ENCODE peak calls at places on chromosomes 7 and 10, in ten cellular contexts. One of them, this sample, is unnamed.

GRCh38 chr10:33612116-33612515 is 277.6 kb upstream of the NRP1 start:
- DNase-seq in CD8-positive, alpha-beta memory T cell: no peak
- DNase-seq in uterus: no peak
- DNase-seq in RWPE1: peak
- DNase-seq in MM.1S: no peak
- DNase-seq in HCT116: no peak
- DNase-seq in psoas muscle: no peak
- DNase-seq in caudate nucleus: no peak
- DNase-seq in PC-3: no peak
- DNase-seq in tibial artery: no peak
- DNase-seq in this sample: peak

GRCh38 chr7:20440472-20441105 is 109.9 kb downstream of the ITGB8 start:
- DNase-seq in CD8-positive, alpha-beta memory T cell: no peak
- DNase-seq in uterus: no peak
- DNase-seq in RWPE1: no peak
- DNase-seq in MM.1S: no peak
- DNase-seq in HCT116: peak
- DNase-seq in psoas muscle: no peak
- DNase-seq in caudate nucleus: no peak
- DNase-seq in PC-3: peak
- DNase-seq in tibial artery: no peak
- DNase-seq in this sample: peak

GRCh38 chr7:83934118-83934734 is 260.4 kb downstream of the SEMA3A start:
- DNase-seq in CD8-positive, alpha-beta memory T cell: no peak
- DNase-seq in uterus: no peak
- DNase-seq in RWPE1: no peak
- DNase-seq in MM.1S: peak
- DNase-seq in HCT116: no peak
- DNase-seq in psoas muscle: no peak
- DNase-seq in caudate nucleus: no peak
- DNase-seq in PC-3: peak
- DNase-seq in tibial artery: no peak
- DNase-seq in this sample: no peak

GRCh38 chr7:100728196-100728595 is 5.2 kb upstream of the ZAN start:
- DNase-seq in CD8-positive, alpha-beta memory T cell: peak
- DNase-seq in uterus: no peak
- DNase-seq in RWPE1: no peak
- DNase-seq in MM.1S: no peak
- DNase-seq in HCT116: no peak
- DNase-seq in psoas muscle: no peak
- DNase-seq in caudate nucleus: no peak
- DNase-seq in PC-3: no peak
- DNase-seq in tibial artery: no peak
- DNase-seq in this sample: no peak

GRCh38 chr7:69283421-69283820 is 314.9 kb upstream of the AUTS2 start:
- DNase-seq in CD8-positive, alpha-beta memory T cell: no peak
- DNase-seq in uterus: peak
- DNase-seq in RWPE1: no peak
- DNase-seq in MM.1S: no peak
- DNase-seq in HCT116: no peak
- DNase-seq in psoas muscle: no peak
- DNase-seq in caudate nucleus: peak
- DNase-seq in PC-3: no peak
- DNase-seq in tibial artery: no peak
- DNase-seq in this sample: no peak

GRCh38 chr7:77329466-77330168 is 86.5 kb downstream of the GSAP start:
- DNase-seq in CD8-positive, alpha-beta memory T cell: no peak
- DNase-seq in uterus: no peak
- DNase-seq in RWPE1: no peak
- DNase-seq in MM.1S: no peak
- DNase-seq in HCT116: no peak
- DNase-seq in psoas muscle: no peak
- DNase-seq in caudate nucleus: no peak
- DNase-seq in PC-3: no peak
- DNase-seq in tibial artery: no peak
- DNase-seq in this sample: no peak

GRCh38 chr10:21020545-21020944 is 123.4 kb upstream of the NEBL start:
- DNase-seq in CD8-positive, alpha-beta memory T cell: no peak
- DNase-seq in uterus: no peak
- DNase-seq in RWPE1: peak
- DNase-seq in MM.1S: peak
- DNase-seq in HCT116: peak
- DNase-seq in psoas muscle: no peak
- DNase-seq in caudate nucleus: no peak
- DNase-seq in PC-3: peak
- DNase-seq in tibial artery: no peak
- DNase-seq in this sample: no peak

GRCh38 chr10:93826355-93826754 is 67.4 kb upstream of the SLC35G1 start:
- DNase-seq in CD8-positive, alpha-beta memory T cell: no peak
- DNase-seq in uterus: no peak
- DNase-seq in RWPE1: no peak
- DNase-seq in MM.1S: peak
- DNase-seq in HCT116: no peak
- DNase-seq in psoas muscle: no peak
- DNase-seq in caudate nucleus: no peak
- DNase-seq in PC-3: no peak
- DNase-seq in tibial artery: no peak
- DNase-seq in this sample: no peak

GRCh38 chr10:44386546-44387052 is 1.7 kb upstream of the CXCL12 start:
- DNase-seq in CD8-positive, alpha-beta memory T cell: no peak
- DNase-seq in uterus: peak
- DNase-seq in RWPE1: peak
- DNase-seq in MM.1S: peak
- DNase-seq in HCT116: no peak
- DNase-seq in psoas muscle: peak
- DNase-seq in caudate nucleus: no peak
- DNase-seq in PC-3: peak
- DNase-seq in tibial artery: peak
- DNase-seq in this sample: no peak

DNA sequence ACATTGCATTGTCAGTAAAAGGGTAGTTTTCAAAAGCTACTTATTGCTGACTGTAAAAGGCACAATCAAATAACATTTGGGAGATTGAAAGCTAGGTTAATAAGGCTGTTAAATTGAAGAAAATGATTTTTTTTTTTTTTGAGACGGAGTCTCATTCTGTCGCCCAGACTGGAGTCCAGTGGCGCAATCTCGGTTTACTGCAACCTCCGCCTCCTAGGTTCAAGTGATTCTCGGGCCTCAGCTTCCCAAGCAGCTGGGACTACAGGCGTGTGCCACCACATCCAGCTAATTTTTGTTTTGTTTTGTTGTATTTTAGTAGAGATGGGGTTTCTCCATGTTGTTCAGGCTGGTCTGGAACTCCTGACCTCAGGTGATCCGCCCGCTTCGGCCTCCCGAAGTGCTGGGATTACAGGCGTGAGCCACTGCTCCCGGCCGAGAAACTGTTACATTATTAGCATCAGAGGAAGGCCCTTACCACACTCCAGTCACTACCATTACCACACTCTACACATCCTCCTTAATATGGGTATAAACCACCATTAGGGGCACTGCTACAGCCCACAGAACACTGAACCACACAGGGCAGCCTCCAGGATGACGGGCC is 1.0 kb downstream of the CYP51A1 start:
- DNase-seq in CD8-positive, alpha-beta memory T cell: no peak
- DNase-seq in uterus: no peak
- DNase-seq in RWPE1: no peak
- DNase-seq in MM.1S: no peak
- DNase-seq in HCT116: no peak
- DNase-seq in psoas muscle: no peak
- DNase-seq in caudate nucleus: no peak
- DNase-seq in PC-3: no peak
- DNase-seq in tibial artery: no peak
- DNase-seq in this sample: no peak
- H3K27ac ChIP-seq in CD8-positive, alpha-beta memory T cell: peak
- H3K27ac ChIP-seq in uterus: peak
- H3K27ac ChIP-seq in RWPE1: peak
- H3K27ac ChIP-seq in MM.1S: peak
- H3K27ac ChIP-seq in HCT116: peak
- H3K27ac ChIP-seq in psoas muscle: peak
- H3K27ac ChIP-seq in caudate nucleus: peak
- H3K27ac ChIP-seq in PC-3: no peak
- H3K27ac ChIP-seq in tibial artery: peak
- H3K27ac ChIP-seq in this sample: peak

DNA sequence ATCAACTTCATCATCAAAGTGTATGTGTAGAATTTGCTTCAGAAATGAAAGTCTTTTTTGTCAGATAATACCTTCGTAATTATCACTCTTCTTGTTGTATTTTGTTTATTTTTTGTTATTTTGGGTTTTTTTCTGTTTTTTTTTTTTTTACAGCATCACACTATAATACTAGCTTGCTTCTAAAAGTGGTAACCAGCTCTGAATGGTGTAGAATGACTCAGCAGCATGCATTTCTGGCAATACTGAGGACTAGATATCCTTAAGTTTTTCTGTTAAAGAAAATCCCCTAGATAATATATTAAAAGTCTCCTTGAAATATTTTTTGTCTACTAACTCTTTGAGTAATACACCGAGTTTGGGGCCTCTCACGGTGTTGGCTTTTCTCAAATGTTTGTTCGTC is 109.1 kb downstream of the LMBR1 start:
- DNase-seq in CD8-positive, alpha-beta memory T cell: no peak
- DNase-seq in uterus: no peak
- DNase-seq in RWPE1: no peak
- DNase-seq in MM.1S: no peak
- DNase-seq in HCT116: no peak
- DNase-seq in psoas muscle: no peak
- DNase-seq in caudate nucleus: no peak
- DNase-seq in PC-3: no peak
- DNase-seq in tibial artery: no peak
- DNase-seq in this sample: no peak
- H3K27ac ChIP-seq in CD8-positive, alpha-beta memory T cell: no peak
- H3K27ac ChIP-seq in uterus: no peak
- H3K27ac ChIP-seq in RWPE1: no peak
- H3K27ac ChIP-seq in MM.1S: no peak
- H3K27ac ChIP-seq in HCT116: no peak
- H3K27ac ChIP-seq in psoas muscle: no peak
- H3K27ac ChIP-seq in caudate nucleus: no peak
- H3K27ac ChIP-seq in PC-3: no peak
- H3K27ac ChIP-seq in tibial artery: no peak
- H3K27ac ChIP-seq in this sample: no peak

DNA sequence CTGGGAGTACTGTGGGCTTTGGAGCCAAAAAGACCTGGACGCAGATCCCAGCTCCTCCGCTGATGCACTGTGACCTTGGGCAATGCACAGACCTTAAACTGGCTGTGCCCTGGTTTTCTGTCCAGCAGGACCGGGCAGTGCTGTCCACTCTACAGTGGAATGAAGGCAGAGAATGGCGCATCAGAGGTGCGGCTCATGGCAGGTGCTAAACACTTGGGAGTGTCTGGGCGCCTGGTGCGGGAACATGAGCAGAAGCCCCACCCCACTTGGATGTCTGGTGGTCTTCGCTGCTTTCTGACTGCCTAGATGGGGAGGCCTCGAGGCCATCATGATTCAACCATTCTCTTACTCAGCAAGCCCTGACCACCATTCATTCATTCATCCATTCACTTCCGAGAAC is 153.7 kb downstream of the GRK5 start:
- DNase-seq in CD8-positive, alpha-beta memory T cell: no peak
- DNase-seq in uterus: no peak
- DNase-seq in RWPE1: no peak
- DNase-seq in MM.1S: no peak
- DNase-seq in HCT116: no peak
- DNase-seq in psoas muscle: no peak
- DNase-seq in caudate nucleus: no peak
- DNase-seq in PC-3: no peak
- DNase-seq in tibial artery: no peak
- DNase-seq in this sample: no peak
- H3K27ac ChIP-seq in CD8-positive, alpha-beta memory T cell: no peak
- H3K27ac ChIP-seq in uterus: no peak
- H3K27ac ChIP-seq in RWPE1: no peak
- H3K27ac ChIP-seq in MM.1S: no peak
- H3K27ac ChIP-seq in HCT116: no peak
- H3K27ac ChIP-seq in psoas muscle: peak
- H3K27ac ChIP-seq in caudate nucleus: no peak
- H3K27ac ChIP-seq in PC-3: no peak
- H3K27ac ChIP-seq in tibial artery: no peak
- H3K27ac ChIP-seq in this sample: no peak

GRCh38 chr7:73358590-73359275 is 30.8 kb downstream of the FKBP6 start:
- DNase-seq in CD8-positive, alpha-beta memory T cell: no peak
- DNase-seq in uterus: no peak
- DNase-seq in RWPE1: no peak
- DNase-seq in MM.1S: no peak
- DNase-seq in HCT116: no peak
- DNase-seq in psoas muscle: no peak
- DNase-seq in caudate nucleus: no peak
- DNase-seq in PC-3: no peak
- DNase-seq in tibial artery: no peak
- DNase-seq in this sample: no peak
- H3K27ac ChIP-seq in CD8-positive, alpha-beta memory T cell: no peak
- H3K27ac ChIP-seq in uterus: no peak
- H3K27ac ChIP-seq in RWPE1: no peak
- H3K27ac ChIP-seq in MM.1S: peak
- H3K27ac ChIP-seq in HCT116: no peak
- H3K27ac ChIP-seq in psoas muscle: peak
- H3K27ac ChIP-seq in caudate nucleus: peak
- H3K27ac ChIP-seq in PC-3: no peak
- H3K27ac ChIP-seq in tibial artery: no peak
- H3K27ac ChIP-seq in this sample: no peak

GRCh38 chr10:91582063-91582673 is 50.7 kb downstream of the PPP1R3C start:
- DNase-seq in CD8-positive, alpha-beta memory T cell: no peak
- DNase-seq in uterus: no peak
- DNase-seq in RWPE1: no peak
- DNase-seq in MM.1S: no peak
- DNase-seq in HCT116: no peak
- DNase-seq in psoas muscle: peak
- DNase-seq in caudate nucleus: no peak
- DNase-seq in PC-3: no peak
- DNase-seq in tibial artery: peak
- DNase-seq in this sample: no peak
- H3K27ac ChIP-seq in CD8-positive, alpha-beta memory T cell: no peak
- H3K27ac ChIP-seq in uterus: no peak
- H3K27ac ChIP-seq in RWPE1: no peak
- H3K27ac ChIP-seq in MM.1S: no peak
- H3K27ac ChIP-seq in HCT116: no peak
- H3K27ac ChIP-seq in psoas muscle: peak
- H3K27ac ChIP-seq in caudate nucleus: no peak
- H3K27ac ChIP-seq in PC-3: no peak
- H3K27ac ChIP-seq in tibial artery: peak
- H3K27ac ChIP-seq in this sample: no peak